ENCODE peak calls at places on chromosomes 3 and 15, in nine cellular contexts. S, N, M, P, A, K, R, Y and H are unnamed samples.

GRCh38 chr15:26453914-26454313 is 319.0 kb downstream of the GABRB3 start:
- DNase-seq in S (no peak), N (no peak), M (no peak), P (no peak), A (no peak), K (no peak), R (no peak), Y (no peak), H (no peak)

GRCh38 chr3:14827776-14828175 is 9.0 kb downstream of the FGD5 start:
- DNase-seq in S (no peak), N (no peak), M (no peak), P (no peak), A (no peak), K (no peak), R (no peak), Y (no peak), H (no peak)

GRCh38 chr3:134279466-134279865 is 28.8 kb upstream of the RYK start:
- DNase-seq in S (no peak), N (no peak), M (no peak), P (no peak), A (no peak), K (no peak), R (no peak), Y (no peak), H (no peak)

GRCh38 chr3:116037954-116038911 is 407.1 kb downstream of the LSAMP start:
- DNase-seq in S (peak; percentile 73), N (no peak), M (no peak), P (no peak), A (peak; percentile 26), K (no peak), R (no peak), Y (no peak), H (peak; percentile 15)

GRCh38 chr3:169147246-169148008 is 516.1 kb downstream of the MECOM start:
- DNase-seq in S (no peak), N (peak; percentile 61), M (no peak), P (peak; percentile 86), A (peak; percentile 17), K (peak; percentile 79), R (peak; percentile 67), Y (peak; percentile 31), H (peak; percentile 58)

GRCh38 chr3:164390046-164390445 is 688.2 kb downstream of the SI start:
- DNase-seq in S (no peak), N (no peak), M (no peak), P (no peak), A (peak; percentile 6), K (no peak), R (no peak), Y (no peak), H (no peak)

GRCh38 chr3:149886957-149887356 is 73.9 kb downstream of the RNF13 start:
- DNase-seq in S (no peak), N (no peak), M (no peak), P (no peak), A (no peak), K (no peak), R (no peak), Y (no peak), H (no peak)

GRCh38 chr3:185702564-185703225 is 116.6 kb downstream of the SENP2 start:
- DNase-seq in S (no peak), N (no peak), M (no peak), P (no peak), A (no peak), K (no peak), R (no peak), Y (no peak), H (no peak)

GRCh38 chr3:32780071-32780734 is 37.6 kb upstream of the TRIM71 start:
- DNase-seq in S (no peak), N (no peak), M (no peak), P (no peak), A (no peak), K (no peak), R (no peak), Y (no peak), H (no peak)

GRCh38 chr15:101614761-101615160 is 37.4 kb downstream of the TM2D3 start:
- DNase-seq in S (no peak), N (no peak), M (no peak), P (no peak), A (no peak), K (no peak), R (no peak), Y (no peak), H (no peak)

GRCh38 chr3:264394-265156 is 68.0 kb downstream of the CHL1 start:
- DNase-seq in S (no peak), N (peak; percentile 97), M (peak; percentile 93), P (peak; percentile 24), A (no peak), K (peak; percentile 5), R (no peak), Y (no peak), H (no peak)

GRCh38 chr3:100402150-100402706 is 889 bp downstream of the LNP1 start:
- DNase-seq in S (peak; percentile 35), N (peak; percentile 56), M (no peak), P (peak; percentile 93), A (peak; percentile 58), K (peak; percentile 7), R (no peak), Y (no peak), H (peak; percentile 6)

GRCh38 chr3:45552773-45553371 is 41.7 kb upstream of the LIMD1 start:
- DNase-seq in S (peak; percentile 26), N (no peak), M (no peak), P (no peak), A (no peak), K (no peak), R (no peak), Y (no peak), H (no peak)

GRCh38 chr3:128372281-128372680 is 94.4 kb downstream of the DNAJB8 start:
- DNase-seq in S (peak; percentile 72), N (no peak), M (no peak), P (no peak), A (no peak), K (no peak), R (no peak), Y (no peak), H (no peak)

GRCh38 chr3:97970929-97971460 is 1.2 kb downstream of the RIOX2 start:
- DNase-seq in S (peak; percentile 21), N (no peak), M (no peak), P (no peak), A (peak; percentile 55), K (no peak), R (no peak), Y (no peak), H (no peak)

GRCh38 chr15:88748651-88749050 is 54.6 kb upstream of the ACAN start:
- DNase-seq in S (no peak), N (no peak), M (no peak), P (no peak), A (no peak), K (no peak), R (no peak), Y (no peak), H (no peak)

GRCh38 chr15:53811530-53811929 is 52.1 kb upstream of the WDR72 start:
- DNase-seq in S (peak; percentile 51), N (no peak), M (no peak), P (peak; percentile 9), A (peak; percentile 27), K (no peak), R (no peak), Y (no peak), H (peak; percentile 32)

GRCh38 chr3:32304510-32304909 is 66.0 kb downstream of the CMTM8 start:
- DNase-seq in S (no peak), N (no peak), M (no peak), P (no peak), A (no peak), K (no peak), R (no peak), Y (no peak), H (no peak)

GRCh38 chr15:37028609-37029287 is 71.6 kb downstream of the MEIS2 start:
- DNase-seq in S (no peak), N (peak; percentile 42), M (no peak), P (no peak), A (no peak), K (peak; percentile 74), R (no peak), Y (no peak), H (no peak)

GRCh38 chr15:39327005-39327725 is 253.7 kb upstream of the THBS1 start:
- DNase-seq in S (no peak), N (no peak), M (no peak), P (no peak), A (no peak), K (no peak), R (no peak), Y (no peak), H (no peak)

GRCh38 chr15:40992241-40992741 is 39.0 kb downstream of the CHAC1 start:
- DNase-seq in S (no peak), N (peak; percentile 78), M (no peak), P (peak; percentile 13), A (no peak), K (peak; percentile 27), R (no peak), Y (no peak), H (no peak)

GRCh38 chr3:128841926-128842920 is 37.2 kb upstream of the ACAD9 start:
- DNase-seq in S (no peak), N (no peak), M (no peak), P (no peak), A (no peak), K (no peak), R (no peak), Y (no peak), H (no peak)

GRCh38 chr3:3666664-3667063 is 132.6 kb upstream of the LRRN1 start:
- DNase-seq in S (peak; percentile 85), N (no peak), M (no peak), P (no peak), A (no peak), K (no peak), R (no peak), Y (no peak), H (peak; percentile 23)

GRCh38 chr15:85533949-85534543 is 153.6 kb downstream of the AKAP13 start:
- DNase-seq in S (peak; percentile 53), N (no peak), M (no peak), P (no peak), A (peak; percentile 46), K (no peak), R (no peak), Y (no peak), H (peak; percentile 41)

GRCh38 chr3:64445318-64446300 is 220.3 kb upstream of the PRICKLE2 start:
- DNase-seq in S (no peak), N (peak; percentile 28), M (no peak), P (peak; percentile 19), A (no peak), K (peak; percentile 22), R (peak; percentile 24), Y (no peak), H (no peak)

GRCh38 chr3:59425371-59425770 is 375.5 kb upstream of the CFAP20DC start:
- DNase-seq in S (no peak), N (peak; percentile 97), M (peak; percentile 82), P (peak; percentile 85), A (no peak), K (peak; percentile 68), R (peak; percentile 80), Y (no peak), H (no peak)